ENCODE peak calls at places on chromosomes 13 and 19, in nine cellular contexts. K is Calu3, C is RWPE1, B is T1000, N is hepatic stellate cell, X is ELR, P is lung, H is iPS-NIHi11, E is mesendoderm. V is an unnamed sample.

GRCh38 chr13:31896427-31896826 is 135.1 kb upstream of the FRY start:
- DNase-seq in K (no peak), C (no peak), B (peak), N (peak), X (peak), P (no peak), H (peak), E (peak), V (peak)

GRCh38 chr13:20193924-20194631 is 1.3 kb upstream of the GJB2 start:
- DNase-seq in K (no peak), C (no peak), B (no peak), N (no peak), X (no peak), P (no peak), H (no peak), E (no peak), V (no peak)

GRCh38 chr19:45716314-45717130 is 14.2 kb downstream of the FBXO46 start:
- DNase-seq in K (peak), C (peak), B (no peak), N (peak), X (peak), P (no peak), H (peak), E (peak), V (no peak)

GRCh38 chr13:27408074-27408473 is 16.3 kb upstream of the GTF3A start:
- DNase-seq in K (no peak), C (no peak), B (no peak), N (no peak), X (no peak), P (no peak), H (no peak), E (no peak), V (no peak)

GRCh38 chr13:74825170-74825948 is 656.6 kb downstream of the TBC1D4 start:
- DNase-seq in K (no peak), C (peak), B (no peak), N (peak), X (peak), P (no peak), H (no peak), E (no peak), V (no peak)

GRCh38 chr19:861756-862528 is 2.5 kb downstream of the CFD start:
- DNase-seq in K (no peak), C (peak), B (peak), N (peak), X (peak), P (peak), H (peak), E (peak), V (peak)

GRCh38 chr13:99916366-99917103 is 55.0 kb downstream of the ZIC5 start:
- DNase-seq in K (peak), C (peak), B (no peak), N (peak), X (peak), P (no peak), H (peak), E (peak), V (peak)

GRCh38 chr19:35505956-35506355 is 7.5 kb downstream of the DMKN start:
- DNase-seq in K (no peak), C (no peak), B (no peak), N (no peak), X (no peak), P (no peak), H (no peak), E (no peak), V (no peak)

GRCh38 chr19:963401-964022 is 20.6 kb upstream of the WDR18 start:
- DNase-seq in K (no peak), C (no peak), B (no peak), N (no peak), X (no peak), P (no peak), H (no peak), E (peak), V (no peak)

GRCh38 chr13:46341112-46341711 is 45.8 kb downstream of the RUBCNL start:
- DNase-seq in K (no peak), C (no peak), B (no peak), N (peak), X (peak), P (no peak), H (no peak), E (no peak), V (peak)

GRCh38 chr13:106529415-106530208 is 5.8 kb downstream of the EFNB2 start:
- DNase-seq in K (no peak), C (no peak), B (no peak), N (no peak), X (no peak), P (no peak), H (no peak), E (no peak), V (no peak)

V was measured in GM10248.